ENCODE peak calls at places on chromosome 18, in nine cellular contexts. F, Z, V, L, S, J, E, U and A are unnamed samples.

GRCh38 chr18:4797286-4797685 is 342.2 kb upstream of the DLGAP1 start:
- DNase-seq in F (no peak), E (no peak), V (no peak), Z (no peak), S (no peak), J (no peak), L (no peak), U (no peak), A (no peak)

GRCh38 chr18:57898506-57899124 is 95.5 kb upstream of the ATP8B1 start:
- DNase-seq in Z (no peak), V (peak), U (no peak), L (no peak), F (no peak), E (no peak), J (peak), S (no peak), A (no peak)

GRCh38 chr18:79394438-79395307 is 1.1 kb upstream of the NFATC1 start:
- DNase-seq in S (peak), Z (no peak), F (no peak), J (no peak), U (peak), L (no peak), E (no peak), V (peak), A (peak)

GRCh38 chr18:9901377-9901776 is 12.4 kb upstream of the VAPA start:
- DNase-seq in E (no peak), Z (no peak), S (no peak), J (no peak), L (no peak), F (no peak), U (no peak), V (peak), A (no peak)

GRCh38 chr18:74492259-74492658 is 3.9 kb upstream of the CNDP2 start:
- DNase-seq in E (no peak), V (no peak), Z (no peak), F (no peak), J (no peak), S (no peak), U (no peak), L (no peak), A (no peak)

GRCh38 chr18:58669731-58670379 is 1.4 kb upstream of the MALT1 start:
- DNase-seq in S (no peak), E (no peak), L (peak), F (no peak), J (no peak), V (no peak), Z (no peak), U (no peak), A (no peak)

GRCh38 chr18:80147418-80148315 is 38.6 kb downstream of the ADNP2 start:
- DNase-seq in E (peak), F (peak), V (peak), J (peak), Z (peak), U (peak), S (peak), L (peak), A (peak)

GRCh38 chr18:45026162-45026561 is 345.5 kb downstream of the SETBP1 start:
- DNase-seq in S (no peak), U (no peak), L (no peak), Z (no peak), V (no peak), J (no peak), F (no peak), E (no peak), A (no peak)

GRCh38 chr18:55250729-55251128 is 291.5 kb upstream of the CCDC68 start:
- DNase-seq in J (no peak), S (no peak), L (no peak), F (no peak), U (no peak), Z (no peak), E (no peak), V (no peak), A (no peak)

GRCh38 chr18:5839102-5839501 is 56.2 kb downstream of the TMEM200C start:
- DNase-seq in F (no peak), S (no peak), V (no peak), Z (no peak), E (no peak), U (no peak), J (no peak), L (no peak), A (no peak)

GRCh38 chr18:2883137-2883671 is 36.4 kb downstream of the EMILIN2 start:
- DNase-seq in V (no peak), Z (no peak), U (peak), E (no peak), L (no peak), F (no peak), J (no peak), S (no peak), A (peak)

GRCh38 chr18:44564922-44565321 is 115.8 kb upstream of the SETBP1 start:
- DNase-seq in U (no peak), E (no peak), Z (no peak), F (no peak), V (peak), L (no peak), J (peak), S (no peak), A (no peak)

GRCh38 chr18:45102863-45103262 is 422.2 kb downstream of the SETBP1 start:
- DNase-seq in U (peak), E (no peak), Z (no peak), F (no peak), J (no peak), S (no peak), L (no peak), V (no peak), A (no peak)

GRCh38 chr18:989423-989822 is 84.8 kb downstream of the ADCYAP1 start:
- DNase-seq in E (no peak), Z (no peak), U (no peak), V (no peak), J (no peak), F (no peak), S (no peak), L (no peak), A (no peak)

GRCh38 chr18:24050916-24051255 is 36.3 kb downstream of the TTC39C start:
- DNase-seq in J (no peak), F (no peak), L (no peak), S (no peak), V (no peak), E (no peak), U (no peak), Z (no peak), A (no peak)

GRCh38 chr18:3771121-3771971 is 321.4 kb downstream of the TGIF1 start:
- DNase-seq in Z (peak), E (peak), J (peak), S (peak), U (peak), F (peak), L (peak), V (peak), A (peak)

GRCh38 chr18:48711651-48712486 is 173.0 kb downstream of the CTIF start:
- DNase-seq in F (no peak), V (peak), Z (no peak), S (peak), E (no peak), U (peak), J (peak), L (peak), A (no peak)

GRCh38 chr18:79344208-79344581 is 51.5 kb upstream of the NFATC1 start:
- DNase-seq in U (no peak), S (no peak), V (no peak), J (no peak), F (no peak), E (no peak), Z (no peak), L (no peak), A (no peak)

GRCh38 chr18:55413474-55413873 is 174.5 kb downstream of the TCF4 start:
- DNase-seq in E (no peak), U (no peak), L (no peak), J (no peak), V (no peak), F (no peak), Z (no peak), S (no peak), A (no peak)

GRCh38 chr18:55096261-55097026 is 137.2 kb upstream of the CCDC68 start:
- DNase-seq in S (peak), F (no peak), U (peak), J (no peak), Z (peak), L (peak), E (no peak), V (peak), A (no peak)

GRCh38 chr18:42028232-42028832 is 73.3 kb downstream of the PIK3C3 start:
- DNase-seq in V (peak), S (no peak), U (peak), Z (no peak), L (peak), E (no peak), F (no peak), J (peak), A (no peak)

GRCh38 chr18:30945769-30946168 is 96.8 kb downstream of the DSC3 start:
- DNase-seq in V (no peak), L (peak), E (no peak), F (no peak), Z (no peak), J (no peak), S (no peak), U (no peak), A (no peak)

GRCh38 chr18:30940952-30941539 is 101.5 kb downstream of the DSC3 start:
- DNase-seq in L (no peak), S (no peak), F (no peak), J (no peak), E (no peak), V (no peak), Z (no peak), U (no peak), A (no peak)

DNA sequence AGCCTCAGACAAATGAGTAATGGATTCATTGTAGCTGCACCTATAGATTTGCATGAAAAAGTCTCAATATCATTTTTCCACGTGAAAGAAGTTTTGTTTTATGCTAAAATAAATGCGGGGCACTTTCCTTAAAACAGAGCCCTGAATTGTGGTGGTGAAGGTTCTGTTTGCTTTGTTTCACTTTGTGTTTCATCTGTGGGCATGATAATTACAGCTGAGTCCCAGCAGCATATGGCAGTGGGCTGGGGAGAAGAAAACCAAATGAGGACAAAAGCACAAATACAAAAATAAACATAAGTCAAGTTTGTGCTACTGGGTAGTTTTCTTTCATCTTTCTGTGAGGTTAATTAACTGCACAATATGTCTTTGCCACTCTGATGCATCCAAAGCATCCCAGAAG is 97.8 kb downstream of the DSC3 start:
- DNase-seq in U (no peak), J (no peak), L (no peak), V (no peak), S (no peak), E (no peak), Z (no peak), F (no peak), A (no peak)
- H3K4me3 ChIP-seq in U (no peak), J (no peak), L (no peak), V (no peak), S (no peak), E (no peak), Z (no peak), F (no peak), A (no peak)

GRCh38 chr18:26405190-26405781 is 143.1 kb downstream of the KCTD1 start:
- DNase-seq in F (peak), U (peak), L (no peak), Z (peak), S (peak), E (no peak), V (peak), J (no peak), A (no peak)
- TF ChIP-seq CTCF in F (peak), U (peak), L (no peak), Z (peak), S (peak), E (peak), V (peak), J (peak), A (no peak)

DNA sequence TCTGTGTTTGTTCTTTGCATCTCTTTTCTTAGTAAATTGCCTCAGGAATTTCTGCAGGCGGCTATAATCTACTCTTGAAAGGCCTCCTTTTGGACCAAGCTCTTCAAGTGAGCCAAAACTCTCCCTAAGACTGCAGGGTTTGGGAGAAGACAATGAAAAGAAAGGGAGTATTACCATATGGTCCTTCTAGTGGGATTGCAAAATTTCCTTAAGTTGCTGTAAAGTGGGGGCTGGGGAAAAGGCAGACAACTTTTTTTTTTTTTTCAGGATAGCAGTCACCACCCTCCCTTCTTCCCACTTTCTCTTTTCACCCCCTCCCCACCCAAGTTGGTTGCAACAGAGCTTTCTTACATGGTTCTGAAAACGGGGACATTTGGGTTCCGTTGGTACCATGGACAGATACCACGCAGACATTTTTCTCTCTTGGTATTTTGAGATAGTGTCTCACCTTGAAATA is 183.7 kb downstream of the FHOD3 start:
- DNase-seq in E (no peak), U (no peak), Z (no peak), S (no peak), V (no peak), J (no peak), F (no peak), L (no peak), A (no peak)
- H3K4me3 ChIP-seq in E (no peak), U (no peak), Z (no peak), S (no peak), V (no peak), J (no peak), F (no peak), L (no peak), A (no peak)

GRCh38 chr18:8063733-8064132 is 496.6 kb downstream of the PTPRM start:
- DNase-seq in V (no peak), Z (no peak), S (no peak), F (no peak), U (no peak), J (no peak), E (no peak), L (no peak), A (no peak)
- TF ChIP-seq CTCF in V (no peak), Z (no peak), S (no peak), F (no peak), U (no peak), J (no peak), E (no peak), L (no peak), A (no peak)

GRCh38 chr18:78138993-78139496 is 840.6 kb upstream of the SALL3 start:
- DNase-seq in U (no peak), Z (no peak), E (no peak), S (no peak), F (no peak), J (no peak), V (no peak), L (no peak), A (no peak)
- H3K4me3 ChIP-seq in U (no peak), Z (peak), E (no peak), S (no peak), F (no peak), J (no peak), V (no peak), L (no peak), A (no peak)

DNA sequence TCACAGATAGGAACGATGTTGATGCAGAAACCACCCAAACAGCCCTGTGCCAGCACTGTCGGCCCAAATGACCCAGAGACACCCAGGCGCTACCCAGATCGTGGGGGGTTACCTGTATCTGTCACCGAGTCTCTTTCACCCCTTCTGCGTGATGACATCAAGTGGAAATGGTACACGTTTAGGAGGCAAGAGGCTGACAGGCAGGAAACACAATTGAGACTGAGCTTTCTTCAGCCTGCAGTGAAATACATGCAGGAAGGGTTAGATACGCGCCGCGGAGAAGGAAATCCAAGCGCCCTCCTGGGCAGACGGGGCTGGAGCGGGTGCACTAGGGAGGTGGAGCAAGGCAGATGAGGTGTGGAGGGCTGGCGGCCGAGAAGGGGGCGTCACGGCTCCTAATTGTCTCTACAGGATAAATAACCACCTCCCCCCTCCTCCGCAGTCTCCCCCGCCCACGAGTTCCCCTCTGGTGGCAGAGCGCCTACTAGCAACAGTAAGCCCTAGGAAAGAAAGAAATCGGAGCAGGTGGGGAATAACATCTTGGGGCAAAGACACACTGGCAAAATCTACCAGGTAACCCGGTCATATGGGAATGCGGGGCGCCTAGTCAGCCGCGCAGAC is at the start of gene RNF152:
- DNase-seq in E (no peak), S (peak), Z (peak), L (peak), V (peak), F (peak), U (no peak), J (no peak), A (peak)
- TF ChIP-seq CTCF in E (peak), S (no peak), Z (no peak), L (no peak), V (peak), F (no peak), U (no peak), J (peak), A (no peak)